ENCODE peak calls at places on chromosomes 12 and 14, in five cellular contexts. L is SK-N-SH, Y is HepG2, K is sigmoid colon, X is stomach. D is an unnamed sample.

GRCh38 chr12:3432176-3432742 is 58.7 kb upstream of the PRMT8 start:
- DNase-seq in L (no peak), Y (peak; percentile 14), K (no peak), X (no peak), D (no peak)

GRCh38 chr14:104977681-104978647 is at the start of gene AHNAK2:
- DNase-seq in L (peak; percentile 95), Y (peak; percentile 69), K (peak; percentile 86), X (peak; percentile 78), D (peak; percentile 82)

GRCh38 chr12:109732321-109733305 is 19.0 kb downstream of the FAM222A start:
- DNase-seq in L (peak; percentile 73), Y (no peak), K (peak; percentile 44), X (peak; percentile 21), D (no peak)

GRCh38 chr12:115840159-115840558 is 437.3 kb downstream of the MED13L start:
- DNase-seq in L (no peak), Y (peak; percentile 33), K (no peak), X (no peak), D (peak; percentile 94)

GRCh38 chr14:45140661-45141187 is 5.0 kb downstream of the FANCM start:
- DNase-seq in L (no peak), Y (no peak), K (no peak), X (no peak), D (peak; percentile 15)

GRCh38 chr12:100356646-100357223 is at the start of gene SLC17A8:
- DNase-seq in L (peak; percentile 34), Y (no peak), K (no peak), X (no peak), D (no peak)

GRCh38 chr12:124694846-124695497 is 127.6 kb upstream of the NCOR2 start:
- DNase-seq in L (no peak), Y (no peak), K (no peak), X (no peak), D (no peak)

GRCh38 chr12:127416796-127417195 is 850.2 kb upstream of the TMEM132C start:
- DNase-seq in L (no peak), Y (no peak), K (no peak), X (no peak), D (no peak)

GRCh38 chr12:9114946-9115345 is 773 bp downstream of the A2M start:
- DNase-seq in L (no peak), Y (peak; percentile 21), K (no peak), X (no peak), D (no peak)

GRCh38 chr14:95258156-95258555 is 61.6 kb downstream of the CLMN start:
- DNase-seq in L (no peak), Y (no peak), K (no peak), X (peak; percentile 10), D (no peak)

GRCh38 chr14:30569216-30569902 is 10.4 kb downstream of the G2E3 start:
- DNase-seq in L (no peak), Y (peak; percentile 60), K (no peak), X (no peak), D (no peak)

GRCh38 chr12:27332407-27333310 is at the start of gene BMAL2:
- DNase-seq in L (peak; percentile 87), Y (peak; percentile 20), K (no peak), X (peak; percentile 54), D (peak; percentile 29)

GRCh38 chr14:28785096-28785952 is 18.7 kb downstream of the FOXG1 start:
- DNase-seq in L (no peak), Y (no peak), K (no peak), X (no peak), D (no peak)

GRCh38 chr12:120470150-120470817 is 736 bp upstream of the SRSF9 start:
- DNase-seq in L (no peak), Y (peak; percentile 15), K (no peak), X (no peak), D (peak; percentile 36)

GRCh38 chr12:57795354-57795753 is 12.8 kb downstream of the TSFM start:
- DNase-seq in L (no peak), Y (no peak), K (no peak), X (no peak), D (no peak)

GRCh38 chr12:12228402-12228801 is 38.4 kb downstream of the LRP6 start:
- DNase-seq in L (no peak), Y (no peak), K (no peak), X (no peak), D (no peak)

GRCh38 chr12:95574799-95575452 is 23.6 kb upstream of the USP44 start:
- DNase-seq in L (peak; percentile 54), Y (peak; percentile 31), K (no peak), X (no peak), D (peak; percentile 50)

GRCh38 chr12:68236421-68237059 is 10.9 kb upstream of the IL26 start:
- DNase-seq in L (no peak), Y (peak; percentile 27), K (no peak), X (no peak), D (no peak)

GRCh38 chr14:52146504-52146903 is 77.6 kb upstream of the NID2 start:
- DNase-seq in L (no peak), Y (no peak), K (no peak), X (no peak), D (no peak)

GRCh38 chr12:6072302-6072752 is 52.1 kb downstream of the VWF start:
- DNase-seq in L (no peak), Y (peak; percentile 63), K (no peak), X (no peak), D (peak; percentile 66)

GRCh38 chr14:83416476-83416875 is 1882.8 kb upstream of the SEL1L start:
- DNase-seq in L (no peak), Y (no peak), K (no peak), X (no peak), D (no peak)

GRCh38 chr14:55107766-55108554 is 21.1 kb upstream of the LGALS3 start:
- DNase-seq in L (no peak), Y (peak; percentile 83), K (peak; percentile 96), X (peak; percentile 80), D (peak; percentile 71)

GRCh38 chr14:37796703-37797416 is 201.4 kb downstream of the TTC6 start:
- DNase-seq in L (no peak), Y (peak; percentile 63), K (no peak), X (no peak), D (no peak)

GRCh38 chr12:31772685-31773222 is 43.9 kb upstream of the AMN1 start:
- DNase-seq in L (no peak), Y (peak; percentile 20), K (no peak), X (no peak), D (peak; percentile 34)

GRCh38 chr12:95096852-95097251 is 23.4 kb upstream of the NR2C1 start:
- DNase-seq in L (no peak), Y (no peak), K (no peak), X (peak; percentile 55), D (peak; percentile 51)

GRCh38 chr12:105721051-105721825 is 390.7 kb downstream of the C12orf75 start:
- DNase-seq in L (no peak), Y (no peak), K (no peak), X (no peak), D (no peak)

GRCh38 chr12:68178184-68178583 is 18.6 kb upstream of the IFNG start:
- DNase-seq in L (no peak), Y (no peak), K (no peak), X (no peak), D (no peak)

DNA sequence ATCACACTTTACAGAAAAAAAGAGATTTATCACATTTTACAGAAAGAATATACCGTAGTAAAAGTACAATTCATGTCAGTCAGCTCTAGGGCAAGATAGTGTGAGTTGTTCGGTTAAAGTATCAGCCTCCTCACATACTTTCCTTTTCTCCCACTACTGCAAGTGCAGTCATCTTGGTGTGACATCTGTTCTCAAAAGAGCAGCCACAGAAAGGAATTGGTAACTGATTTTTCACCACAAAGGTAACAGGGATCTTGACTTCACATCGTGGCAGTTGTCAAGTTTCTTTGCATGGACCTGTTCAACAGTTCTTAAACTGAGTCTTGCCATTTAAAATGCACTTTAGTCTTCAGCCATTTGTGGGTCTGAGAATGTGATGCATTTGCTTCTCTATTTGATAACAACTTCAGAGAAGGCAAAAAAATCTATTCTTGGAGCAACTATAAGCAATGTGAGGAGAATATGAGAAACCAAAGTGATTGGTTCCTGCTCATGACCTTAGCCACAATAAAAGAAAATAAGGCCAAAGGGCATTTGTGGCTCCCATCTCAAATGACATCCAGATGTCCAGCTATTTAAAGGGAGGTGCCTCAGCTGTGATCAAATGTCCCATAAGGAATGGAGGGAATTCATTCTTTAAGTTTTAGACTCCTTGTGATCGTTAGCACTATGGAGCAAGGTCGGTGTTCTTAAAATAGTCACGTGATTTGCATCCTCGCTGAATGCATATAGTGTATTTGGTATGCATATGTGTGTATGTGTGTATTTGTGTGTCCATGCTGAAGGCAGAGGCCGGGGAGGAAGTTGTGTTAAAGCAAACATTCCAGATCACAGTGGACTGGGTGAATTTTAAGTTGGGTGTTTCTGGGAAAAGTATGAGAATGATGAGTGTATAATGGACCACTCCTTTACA is 5.3 kb upstream of the E2F7 start:
- DNase-seq in L (no peak), Y (no peak), K (no peak), X (no peak), D (no peak)
- TF ChIP-seq EP300 in L (no peak), Y (no peak), K (no peak), X (no peak), D (no peak)

DNA sequence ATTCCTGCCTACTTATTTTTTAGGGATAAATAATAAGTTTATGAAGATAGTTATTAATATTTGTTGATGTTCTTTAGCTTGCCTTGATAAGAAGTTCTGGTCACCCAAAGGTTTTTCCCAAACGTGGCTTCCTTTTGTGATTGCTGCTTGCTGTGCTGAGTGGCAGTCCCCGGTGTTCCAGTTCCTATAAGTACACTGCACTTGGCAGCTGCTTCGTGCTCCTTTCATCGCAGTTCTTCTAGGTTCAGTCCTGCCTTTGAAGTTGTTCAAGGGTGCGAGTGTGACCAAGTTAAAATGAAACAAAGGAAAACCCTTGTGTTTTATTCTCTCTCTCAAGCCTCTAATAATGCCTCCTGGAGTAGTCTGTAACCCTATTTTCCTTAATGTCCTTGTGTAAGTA is 128.5 kb upstream of the ATF1 start:
- DNase-seq in L (no peak), Y (no peak), K (no peak), X (peak; percentile 38), D (no peak)
- TF ChIP-seq EP300 in L (no peak), Y (no peak), K (no peak), X (no peak), D (no peak)

DNA sequence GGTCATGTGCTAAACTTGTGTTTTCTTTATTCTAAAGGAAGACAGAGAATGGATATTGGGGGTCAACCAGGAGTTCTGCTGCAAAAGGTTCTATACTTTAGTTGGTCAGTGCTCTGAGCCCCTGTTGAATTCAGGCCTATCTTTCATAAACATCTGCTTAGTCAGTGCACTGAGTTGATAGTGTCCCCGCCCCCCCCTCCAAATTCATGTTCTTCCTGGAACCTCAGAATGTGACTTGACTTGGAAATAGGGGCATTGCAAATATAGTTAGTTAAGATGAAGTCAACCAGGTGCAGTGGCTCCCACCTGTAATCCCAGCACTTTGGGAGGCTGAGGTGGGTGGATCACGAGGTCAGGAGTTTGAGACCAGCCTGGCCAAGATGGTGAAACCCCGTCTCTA is 23.3 kb downstream of the CHST11 start:
- DNase-seq in L (no peak), Y (no peak), K (no peak), X (no peak), D (no peak)
- TF ChIP-seq EP300 in L (no peak), Y (no peak), K (no peak), X (no peak), D (no peak)

DNA sequence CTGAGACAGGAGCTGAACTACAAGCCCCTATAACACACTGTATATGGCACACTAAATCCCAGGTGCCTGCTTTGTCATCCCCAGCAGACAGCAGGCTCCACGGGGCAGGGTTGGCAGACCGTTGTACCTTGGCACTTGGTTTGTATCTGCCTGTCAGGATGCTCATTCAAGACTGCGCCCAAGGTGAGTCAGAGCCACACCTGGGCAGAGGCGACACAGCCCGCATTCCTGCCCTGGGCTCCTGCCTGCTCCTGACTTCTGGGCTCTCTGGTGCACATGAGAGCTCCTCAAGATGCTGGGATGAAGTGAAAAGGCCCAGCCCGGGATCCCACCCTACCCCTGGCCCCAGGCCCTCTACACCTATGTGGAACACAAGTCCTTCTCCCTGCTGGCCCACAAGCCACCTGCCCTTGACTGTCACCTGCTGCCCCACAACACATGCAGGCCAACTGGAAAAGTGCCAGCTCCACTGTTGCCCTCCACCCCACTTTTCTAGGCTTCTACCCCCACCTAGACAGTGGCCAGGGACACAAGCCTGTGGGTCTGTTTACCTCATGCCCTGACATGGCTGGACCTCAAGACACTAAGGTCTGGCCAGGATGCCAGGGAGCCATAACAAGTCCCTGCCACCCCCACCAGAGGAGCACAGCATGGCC is 30.8 kb upstream of the PNMA1 start:
- DNase-seq in L (no peak), Y (no peak), K (peak; percentile 70), X (peak; percentile 71), D (no peak)
- TF ChIP-seq EP300 in L (no peak), Y (no peak), K (no peak), X (no peak), D (no peak)

D was measured in A549.